ENCODE peak calls at places on chromosomes 1 and 21, in eight cellular contexts. One of them, this sample, is unnamed.

GRCh38 chr1:41501581-41501980 is 17.1 kb upstream of the EDN2 start:
- DNase-seq in B cell: no peak
- DNase-seq in LHCN-M2: peak
- DNase-seq in EL: no peak
- DNase-seq in stimulated activated CD4-positive, alpha-beta T cell treated with anti-CD3 and anti-CD28 coated beads, Interleukin-15, amount 100 ng/mL, for 1 hour: no peak
- DNase-seq in bronchial epithelial cell: peak
- DNase-seq in SK-MEL-5: no peak
- DNase-seq in cardiac fibroblast: no peak
- DNase-seq in this sample: peak

GRCh38 chr1:11134352-11135266 is 34.9 kb upstream of the EXOSC10 start:
- DNase-seq in EL: peak
- DNase-seq in SK-MEL-5: peak
- DNase-seq in LHCN-M2: peak
- DNase-seq in bronchial epithelial cell: peak
- DNase-seq in B cell: no peak
- DNase-seq in stimulated activated CD4-positive, alpha-beta T cell treated with anti-CD3 and anti-CD28 coated beads, Interleukin-15, amount 100 ng/mL, for 1 hour: no peak
- DNase-seq in cardiac fibroblast: peak
- DNase-seq in this sample: peak

GRCh38 chr1:5898266-5898665 is 94.0 kb downstream of the NPHP4 start:
- DNase-seq in LHCN-M2: no peak
- DNase-seq in SK-MEL-5: no peak
- DNase-seq in bronchial epithelial cell: no peak
- DNase-seq in EL: no peak
- DNase-seq in stimulated activated CD4-positive, alpha-beta T cell treated with anti-CD3 and anti-CD28 coated beads, Interleukin-15, amount 100 ng/mL, for 1 hour: no peak
- DNase-seq in B cell: no peak
- DNase-seq in cardiac fibroblast: no peak
- DNase-seq in this sample: no peak

GRCh38 chr1:222392571-222392970 is 155.3 kb downstream of the HHIPL2 start:
- DNase-seq in SK-MEL-5: no peak
- DNase-seq in cardiac fibroblast: peak
- DNase-seq in bronchial epithelial cell: no peak
- DNase-seq in LHCN-M2: peak
- DNase-seq in B cell: no peak
- DNase-seq in EL: peak
- DNase-seq in stimulated activated CD4-positive, alpha-beta T cell treated with anti-CD3 and anti-CD28 coated beads, Interleukin-15, amount 100 ng/mL, for 1 hour: no peak
- DNase-seq in this sample: no peak

GRCh38 chr1:31690921-31691320 is 12.9 kb downstream of the COL16A1 start:
- DNase-seq in EL: no peak
- DNase-seq in bronchial epithelial cell: no peak
- DNase-seq in B cell: no peak
- DNase-seq in SK-MEL-5: no peak
- DNase-seq in cardiac fibroblast: no peak
- DNase-seq in stimulated activated CD4-positive, alpha-beta T cell treated with anti-CD3 and anti-CD28 coated beads, Interleukin-15, amount 100 ng/mL, for 1 hour: no peak
- DNase-seq in LHCN-M2: no peak
- DNase-seq in this sample: no peak

GRCh38 chr21:45575304-45575992 is 33.2 kb upstream of the SLC19A1 start:
- DNase-seq in B cell: peak
- DNase-seq in stimulated activated CD4-positive, alpha-beta T cell treated with anti-CD3 and anti-CD28 coated beads, Interleukin-15, amount 100 ng/mL, for 1 hour: no peak
- DNase-seq in SK-MEL-5: no peak
- DNase-seq in cardiac fibroblast: no peak
- DNase-seq in LHCN-M2: no peak
- DNase-seq in bronchial epithelial cell: no peak
- DNase-seq in EL: no peak
- DNase-seq in this sample: no peak

GRCh38 chr1:15352122-15352957 is 57.3 kb upstream of the EFHD2 start:
- DNase-seq in stimulated activated CD4-positive, alpha-beta T cell treated with anti-CD3 and anti-CD28 coated beads, Interleukin-15, amount 100 ng/mL, for 1 hour: no peak
- DNase-seq in cardiac fibroblast: peak
- DNase-seq in B cell: no peak
- DNase-seq in LHCN-M2: peak
- DNase-seq in bronchial epithelial cell: peak
- DNase-seq in SK-MEL-5: peak
- DNase-seq in EL: peak
- DNase-seq in this sample: peak

GRCh38 chr1:115469703-115470476 is 131.8 kb upstream of the NGF start:
- DNase-seq in cardiac fibroblast: peak
- DNase-seq in LHCN-M2: peak
- DNase-seq in B cell: no peak
- DNase-seq in SK-MEL-5: peak
- DNase-seq in bronchial epithelial cell: peak
- DNase-seq in EL: peak
- DNase-seq in stimulated activated CD4-positive, alpha-beta T cell treated with anti-CD3 and anti-CD28 coated beads, Interleukin-15, amount 100 ng/mL, for 1 hour: no peak
- DNase-seq in this sample: peak

GRCh38 chr21:42193131-42193671 is 25.7 kb upstream of the ABCG1 start:
- DNase-seq in B cell: no peak
- DNase-seq in stimulated activated CD4-positive, alpha-beta T cell treated with anti-CD3 and anti-CD28 coated beads, Interleukin-15, amount 100 ng/mL, for 1 hour: no peak
- DNase-seq in LHCN-M2: no peak
- DNase-seq in bronchial epithelial cell: no peak
- DNase-seq in SK-MEL-5: no peak
- DNase-seq in EL: no peak
- DNase-seq in cardiac fibroblast: peak
- DNase-seq in this sample: no peak

GRCh38 chr21:21163904-21164303 is 165.7 kb downstream of the NCAM2 start:
- DNase-seq in EL: peak
- DNase-seq in cardiac fibroblast: peak
- DNase-seq in B cell: no peak
- DNase-seq in SK-MEL-5: peak
- DNase-seq in bronchial epithelial cell: peak
- DNase-seq in LHCN-M2: peak
- DNase-seq in stimulated activated CD4-positive, alpha-beta T cell treated with anti-CD3 and anti-CD28 coated beads, Interleukin-15, amount 100 ng/mL, for 1 hour: no peak
- DNase-seq in this sample: no peak

GRCh38 chr1:163378554-163378953 is 56.8 kb downstream of the NUF2 start:
- DNase-seq in B cell: no peak
- DNase-seq in SK-MEL-5: no peak
- DNase-seq in stimulated activated CD4-positive, alpha-beta T cell treated with anti-CD3 and anti-CD28 coated beads, Interleukin-15, amount 100 ng/mL, for 1 hour: no peak
- DNase-seq in LHCN-M2: no peak
- DNase-seq in EL: no peak
- DNase-seq in bronchial epithelial cell: no peak
- DNase-seq in cardiac fibroblast: no peak
- DNase-seq in this sample: no peak

GRCh38 chr1:87399701-87400100 is 71.0 kb downstream of the LMO4 start:
- DNase-seq in EL: no peak
- DNase-seq in cardiac fibroblast: no peak
- DNase-seq in bronchial epithelial cell: no peak
- DNase-seq in LHCN-M2: no peak
- DNase-seq in stimulated activated CD4-positive, alpha-beta T cell treated with anti-CD3 and anti-CD28 coated beads, Interleukin-15, amount 100 ng/mL, for 1 hour: no peak
- DNase-seq in B cell: no peak
- DNase-seq in SK-MEL-5: no peak
- DNase-seq in this sample: no peak

GRCh38 chr1:62325076-62325475 is 5.8 kb upstream of the KANK4 start:
- DNase-seq in cardiac fibroblast: no peak
- DNase-seq in bronchial epithelial cell: peak
- DNase-seq in SK-MEL-5: no peak
- DNase-seq in LHCN-M2: peak
- DNase-seq in stimulated activated CD4-positive, alpha-beta T cell treated with anti-CD3 and anti-CD28 coated beads, Interleukin-15, amount 100 ng/mL, for 1 hour: no peak
- DNase-seq in B cell: no peak
- DNase-seq in EL: peak
- DNase-seq in this sample: no peak

GRCh38 chr1:8415526-8416278 is 97.8 kb downstream of the SLC45A1 start:
- DNase-seq in bronchial epithelial cell: no peak
- DNase-seq in B cell: no peak
- DNase-seq in cardiac fibroblast: peak
- DNase-seq in SK-MEL-5: no peak
- DNase-seq in EL: no peak
- DNase-seq in stimulated activated CD4-positive, alpha-beta T cell treated with anti-CD3 and anti-CD28 coated beads, Interleukin-15, amount 100 ng/mL, for 1 hour: no peak
- DNase-seq in LHCN-M2: no peak
- DNase-seq in this sample: peak

GRCh38 chr1:221708076-221708571 is 33.8 kb downstream of the DUSP10 start:
- DNase-seq in cardiac fibroblast: peak
- DNase-seq in bronchial epithelial cell: no peak
- DNase-seq in LHCN-M2: peak
- DNase-seq in B cell: peak
- DNase-seq in stimulated activated CD4-positive, alpha-beta T cell treated with anti-CD3 and anti-CD28 coated beads, Interleukin-15, amount 100 ng/mL, for 1 hour: no peak
- DNase-seq in SK-MEL-5: peak
- DNase-seq in EL: peak
- DNase-seq in this sample: no peak

GRCh38 chr1:48019714-48020315 is 22.6 kb upstream of the TRABD2B start:
- DNase-seq in EL: no peak
- DNase-seq in bronchial epithelial cell: peak
- DNase-seq in stimulated activated CD4-positive, alpha-beta T cell treated with anti-CD3 and anti-CD28 coated beads, Interleukin-15, amount 100 ng/mL, for 1 hour: no peak
- DNase-seq in LHCN-M2: no peak
- DNase-seq in SK-MEL-5: no peak
- DNase-seq in cardiac fibroblast: no peak
- DNase-seq in B cell: no peak
- DNase-seq in this sample: no peak

GRCh38 chr1:232987741-232988140 is 37.3 kb downstream of the NTPCR start:
- DNase-seq in cardiac fibroblast: no peak
- DNase-seq in B cell: no peak
- DNase-seq in stimulated activated CD4-positive, alpha-beta T cell treated with anti-CD3 and anti-CD28 coated beads, Interleukin-15, amount 100 ng/mL, for 1 hour: no peak
- DNase-seq in EL: no peak
- DNase-seq in LHCN-M2: no peak
- DNase-seq in SK-MEL-5: no peak
- DNase-seq in bronchial epithelial cell: no peak
- DNase-seq in this sample: no peak

GRCh38 chr1:2466834-2467554 is 9.1 kb upstream of the PLCH2 start:
- DNase-seq in SK-MEL-5: peak
- DNase-seq in cardiac fibroblast: no peak
- DNase-seq in EL: no peak
- DNase-seq in B cell: no peak
- DNase-seq in bronchial epithelial cell: no peak
- DNase-seq in stimulated activated CD4-positive, alpha-beta T cell treated with anti-CD3 and anti-CD28 coated beads, Interleukin-15, amount 100 ng/mL, for 1 hour: peak
- DNase-seq in LHCN-M2: no peak
- DNase-seq in this sample: no peak

GRCh38 chr1:224106568-224107281 is 7.2 kb upstream of the FBXO28 start:
- DNase-seq in LHCN-M2: peak
- DNase-seq in B cell: peak
- DNase-seq in EL: peak
- DNase-seq in stimulated activated CD4-positive, alpha-beta T cell treated with anti-CD3 and anti-CD28 coated beads, Interleukin-15, amount 100 ng/mL, for 1 hour: no peak
- DNase-seq in SK-MEL-5: peak
- DNase-seq in bronchial epithelial cell: peak
- DNase-seq in cardiac fibroblast: peak
- DNase-seq in this sample: peak

GRCh38 chr1:230843503-230844309 is 24.6 kb downstream of the C1orf198 start:
- DNase-seq in B cell: no peak
- DNase-seq in bronchial epithelial cell: no peak
- DNase-seq in SK-MEL-5: no peak
- DNase-seq in stimulated activated CD4-positive, alpha-beta T cell treated with anti-CD3 and anti-CD28 coated beads, Interleukin-15, amount 100 ng/mL, for 1 hour: no peak
- DNase-seq in LHCN-M2: no peak
- DNase-seq in EL: no peak
- DNase-seq in cardiac fibroblast: no peak
- DNase-seq in this sample: no peak

GRCh38 chr1:98019747-98020146 is 98.9 kb upstream of the DPYD start:
- DNase-seq in cardiac fibroblast: no peak
- DNase-seq in EL: no peak
- DNase-seq in LHCN-M2: no peak
- DNase-seq in B cell: no peak
- DNase-seq in stimulated activated CD4-positive, alpha-beta T cell treated with anti-CD3 and anti-CD28 coated beads, Interleukin-15, amount 100 ng/mL, for 1 hour: no peak
- DNase-seq in bronchial epithelial cell: no peak
- DNase-seq in SK-MEL-5: no peak
- DNase-seq in this sample: no peak

GRCh38 chr1:206606867-206607266 is 5.4 kb downstream of the EIF2D start:
- DNase-seq in B cell: no peak
- DNase-seq in bronchial epithelial cell: peak
- DNase-seq in stimulated activated CD4-positive, alpha-beta T cell treated with anti-CD3 and anti-CD28 coated beads, Interleukin-15, amount 100 ng/mL, for 1 hour: no peak
- DNase-seq in SK-MEL-5: peak
- DNase-seq in EL: peak
- DNase-seq in LHCN-M2: peak
- DNase-seq in cardiac fibroblast: peak
- DNase-seq in this sample: peak

GRCh38 chr1:15337656-15338402 is 71.9 kb upstream of the EFHD2 start:
- DNase-seq in LHCN-M2: peak
- DNase-seq in B cell: no peak
- DNase-seq in EL: peak
- DNase-seq in cardiac fibroblast: peak
- DNase-seq in SK-MEL-5: no peak
- DNase-seq in bronchial epithelial cell: peak
- DNase-seq in stimulated activated CD4-positive, alpha-beta T cell treated with anti-CD3 and anti-CD28 coated beads, Interleukin-15, amount 100 ng/mL, for 1 hour: no peak
- DNase-seq in this sample: no peak

GRCh38 chr1:72281637-72282270 is 585 bp downstream of the NEGR1 start:
- DNase-seq in cardiac fibroblast: no peak
- DNase-seq in LHCN-M2: no peak
- DNase-seq in stimulated activated CD4-positive, alpha-beta T cell treated with anti-CD3 and anti-CD28 coated beads, Interleukin-15, amount 100 ng/mL, for 1 hour: no peak
- DNase-seq in B cell: no peak
- DNase-seq in EL: peak
- DNase-seq in SK-MEL-5: no peak
- DNase-seq in bronchial epithelial cell: no peak
- DNase-seq in this sample: no peak

GRCh38 chr21:17492415-17493168 is 20.3 kb upstream of the CXADR start:
- DNase-seq in EL: no peak
- DNase-seq in LHCN-M2: no peak
- DNase-seq in cardiac fibroblast: no peak
- DNase-seq in SK-MEL-5: no peak
- DNase-seq in B cell: no peak
- DNase-seq in bronchial epithelial cell: peak
- DNase-seq in stimulated activated CD4-positive, alpha-beta T cell treated with anti-CD3 and anti-CD28 coated beads, Interleukin-15, amount 100 ng/mL, for 1 hour: no peak
- DNase-seq in this sample: no peak

GRCh38 chr1:156338180-156338973 is at the start of the genes CCT3 and TSACC:
- DNase-seq in SK-MEL-5: peak
- DNase-seq in LHCN-M2: peak
- DNase-seq in bronchial epithelial cell: peak
- DNase-seq in cardiac fibroblast: peak
- DNase-seq in B cell: peak
- DNase-seq in stimulated activated CD4-positive, alpha-beta T cell treated with anti-CD3 and anti-CD28 coated beads, Interleukin-15, amount 100 ng/mL, for 1 hour: peak
- DNase-seq in EL: peak
- DNase-seq in this sample: peak

GRCh38 chr1:85313888-85314696 is 37.7 kb upstream of the BCL10 start:
- DNase-seq in LHCN-M2: peak
- DNase-seq in stimulated activated CD4-positive, alpha-beta T cell treated with anti-CD3 and anti-CD28 coated beads, Interleukin-15, amount 100 ng/mL, for 1 hour: no peak
- DNase-seq in B cell: no peak
- DNase-seq in SK-MEL-5: no peak
- DNase-seq in EL: peak
- DNase-seq in bronchial epithelial cell: peak
- DNase-seq in cardiac fibroblast: peak
- DNase-seq in this sample: peak

GRCh38 chr1:160768295-160768657 is 27.7 kb upstream of the LY9 start:
- DNase-seq in LHCN-M2: peak
- DNase-seq in cardiac fibroblast: peak
- DNase-seq in bronchial epithelial cell: peak
- DNase-seq in stimulated activated CD4-positive, alpha-beta T cell treated with anti-CD3 and anti-CD28 coated beads, Interleukin-15, amount 100 ng/mL, for 1 hour: peak
- DNase-seq in B cell: peak
- DNase-seq in EL: peak
- DNase-seq in SK-MEL-5: peak
- DNase-seq in this sample: no peak

GRCh38 chr1:55214903-55215193 is 316 bp downstream of the USP24 start:
- DNase-seq in EL: peak
- DNase-seq in cardiac fibroblast: no peak
- DNase-seq in bronchial epithelial cell: no peak
- DNase-seq in SK-MEL-5: peak
- DNase-seq in LHCN-M2: peak
- DNase-seq in stimulated activated CD4-positive, alpha-beta T cell treated with anti-CD3 and anti-CD28 coated beads, Interleukin-15, amount 100 ng/mL, for 1 hour: peak
- DNase-seq in B cell: no peak
- DNase-seq in this sample: no peak